ENCODE peak calls at places on chromosomes 2 and 18, in eight cellular contexts. R, J, G, E, U, P, F and A are unnamed samples.

GRCh38 chr18:76573325-76574025 is 78.4 kb upstream of the ZNF516 start:
- DNase-seq in R (no peak), J (peak), G (no peak), E (no peak), U (peak), P (peak), F (no peak), A (no peak)

GRCh38 chr2:102267774-102268173 is 43.6 kb upstream of the IL1RL1 start:
- DNase-seq in R (no peak), J (no peak), G (no peak), E (no peak), U (no peak), P (no peak), F (no peak), A (no peak)

GRCh38 chr18:26301681-26302080 is 75.4 kb downstream of the TAF4B start:
- DNase-seq in R (no peak), J (peak), G (no peak), E (no peak), U (no peak), P (peak), F (no peak), A (no peak)

GRCh38 chr2:150627526-150627925 is 140.1 kb upstream of the RND3 start:
- DNase-seq in R (no peak), J (no peak), G (no peak), E (no peak), U (no peak), P (no peak), F (no peak), A (no peak)

GRCh38 chr2:239035361-239035814 is 187.5 kb downstream of the TWIST2 start:
- DNase-seq in R (no peak), J (no peak), G (peak), E (peak), U (no peak), P (peak), F (no peak), A (peak)

GRCh38 chr2:54559593-54560145 is 103.5 kb downstream of the SPTBN1 start:
- DNase-seq in R (peak), J (peak), G (no peak), E (peak), U (peak), P (peak), F (no peak), A (peak)

GRCh38 chr2:149185942-149186490 is 144.4 kb upstream of the LYPD6 start:
- DNase-seq in R (no peak), J (peak), G (no peak), E (no peak), U (no peak), P (no peak), F (no peak), A (no peak)

GRCh38 chr2:41933585-41934322 is 114.1 kb upstream of the PKDCC start:
- DNase-seq in R (peak), J (peak), G (no peak), E (no peak), U (peak), P (peak), F (no peak), A (no peak)

GRCh38 chr2:201882353-201883095 is 76.2 kb downstream of the CDK15 start:
- DNase-seq in R (no peak), J (peak), G (no peak), E (no peak), U (no peak), P (peak), F (no peak), A (peak)

GRCh38 chr2:189393440-189394111 is 47.7 kb upstream of the WDR75 start:
- DNase-seq in R (no peak), J (peak), G (no peak), E (no peak), U (peak), P (peak), F (no peak), A (no peak)

GRCh38 chr2:239830066-239830717 is 194.9 kb downstream of the NDUFA10 start:
- DNase-seq in R (no peak), J (no peak), G (peak), E (no peak), U (no peak), P (peak), F (peak), A (no peak)

GRCh38 chr2:153478289-153479261 is at the start of gene RPRM:
- DNase-seq in R (peak), J (peak), G (peak), E (peak), U (no peak), P (peak), F (peak), A (no peak)

GRCh38 chr2:217934321-217935131 is 68.3 kb downstream of the TNS1 start:
- DNase-seq in R (peak), J (peak), G (no peak), E (no peak), U (no peak), P (peak), F (no peak), A (no peak)

GRCh38 chr2:174664084-174664759 is 66.6 kb upstream of the WIPF1 start:
- DNase-seq in R (no peak), J (no peak), G (no peak), E (no peak), U (no peak), P (no peak), F (no peak), A (no peak)

DNA sequence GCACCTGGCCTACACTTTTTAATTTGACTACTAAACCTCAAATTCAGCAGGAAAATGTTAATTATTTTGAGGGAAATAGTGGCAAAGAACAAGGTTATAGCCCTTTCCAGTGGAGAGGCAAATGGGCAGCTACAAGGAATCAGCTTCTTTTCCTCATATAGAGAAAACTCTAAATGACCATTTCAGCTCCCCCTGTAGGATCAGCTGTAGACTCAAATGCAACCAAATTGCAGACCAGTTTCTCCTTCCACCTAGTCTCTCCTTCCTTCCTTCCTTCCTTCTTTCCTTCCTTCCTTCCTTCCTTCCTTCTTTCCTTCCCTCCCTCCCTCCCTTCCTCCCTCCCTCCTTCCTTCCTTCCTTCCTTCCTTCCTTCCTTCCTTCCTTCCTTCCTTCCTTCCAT is 158.2 kb downstream of the ZEB2 start:
- DNase-seq in R (no peak), J (no peak), G (no peak), E (no peak), U (no peak), P (no peak), F (no peak), A (no peak)
- TF ChIP-seq CTCF in R (no peak), J (no peak), G (no peak), E (no peak), U (no peak), P (peak), F (no peak), A (no peak)

GRCh38 chr2:145012214-145012670 is 492.3 kb upstream of the ZEB2 start:
- DNase-seq in R (no peak), J (no peak), G (no peak), E (no peak), U (no peak), P (peak), F (no peak), A (no peak)

GRCh38 chr2:145007673-145008263 is 487.8 kb upstream of the ZEB2 start:
- DNase-seq in R (no peak), J (peak), G (no peak), E (no peak), U (no peak), P (peak), F (no peak), A (no peak)

GRCh38 chr2:145010635-145011034 is 490.7 kb upstream of the ZEB2 start:
- DNase-seq in R (no peak), J (no peak), G (no peak), E (no peak), U (no peak), P (no peak), F (no peak), A (peak)

GRCh38 chr2:145002624-145003023 is 482.7 kb upstream of the ZEB2 start:
- DNase-seq in R (no peak), J (no peak), G (no peak), E (no peak), U (no peak), P (no peak), F (no peak), A (no peak)

DNA sequence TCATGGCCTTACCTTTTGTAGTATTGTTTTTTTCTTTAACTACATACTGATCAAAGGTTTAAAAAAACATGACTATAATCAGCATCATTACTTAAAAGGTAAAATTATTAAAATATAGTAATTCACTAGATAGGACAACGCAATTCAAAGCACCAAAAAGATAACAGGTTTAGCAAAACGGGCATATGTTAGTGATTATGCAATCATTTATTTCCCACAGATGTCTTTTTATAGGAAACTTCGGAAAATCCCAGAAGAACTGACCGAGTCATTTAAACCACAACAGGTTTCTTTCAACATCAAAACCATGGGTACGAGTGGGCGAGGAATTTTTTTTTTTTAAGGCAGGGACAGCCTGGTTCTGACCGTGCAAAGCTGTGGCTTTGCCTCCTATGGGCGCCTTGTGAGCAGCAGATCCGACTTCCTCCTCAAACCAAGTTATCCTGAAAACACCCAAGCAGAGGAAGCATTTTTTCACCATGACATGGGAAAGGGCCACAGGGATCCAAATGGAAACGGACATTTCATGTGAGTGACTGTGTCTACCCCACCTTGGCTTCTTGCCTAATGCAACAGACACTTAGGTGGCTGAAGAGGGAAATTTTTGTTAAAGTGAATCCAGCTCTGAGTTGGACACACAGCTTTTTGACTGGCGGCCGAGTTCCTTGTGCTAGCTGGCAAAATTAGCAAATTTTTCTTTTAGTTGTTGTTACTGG is 487.2 kb upstream of the ZEB2 start:
- DNase-seq in R (no peak), J (peak), G (no peak), E (no peak), U (no peak), P (peak), F (no peak), A (no peak)
- TF ChIP-seq CTCF in R (no peak), J (no peak), G (no peak), E (no peak), U (no peak), P (peak), F (no peak), A (no peak)

GRCh38 chr18:61821748-61822147 is 71.1 kb downstream of the RNF152 start:
- DNase-seq in R (no peak), J (no peak), G (no peak), E (no peak), U (no peak), P (no peak), F (no peak), A (no peak)

GRCh38 chr18:61820842-61821241 is 72.0 kb downstream of the RNF152 start:
- DNase-seq in R (no peak), J (no peak), G (no peak), E (no peak), U (no peak), P (peak), F (no peak), A (no peak)

GRCh38 chr18:61817086-61817485 is 75.7 kb downstream of the RNF152 start:
- DNase-seq in R (no peak), J (peak), G (no peak), E (no peak), U (no peak), P (peak), F (no peak), A (no peak)

DNA sequence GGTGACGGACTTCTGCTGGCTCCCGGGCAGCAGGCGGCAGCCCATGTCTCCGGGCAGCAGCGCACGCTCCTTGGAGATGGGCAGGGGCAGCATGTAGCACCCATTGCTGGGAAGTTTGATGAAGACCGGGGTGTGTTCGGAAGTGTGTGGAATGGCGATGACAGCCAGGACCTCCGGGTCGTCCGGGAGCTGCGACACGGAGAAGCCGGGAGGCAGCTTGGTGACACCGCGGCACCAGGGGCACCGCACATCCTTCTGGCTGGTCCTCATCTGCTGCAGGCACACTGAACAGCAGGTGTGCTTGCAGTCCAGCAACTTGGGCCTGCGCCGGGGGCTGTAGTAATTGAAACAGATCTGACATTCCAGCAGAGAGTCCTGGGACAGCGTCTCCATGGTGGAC is 76.7 kb downstream of the RNF152 start:
- DNase-seq in R (no peak), J (no peak), G (no peak), E (no peak), U (no peak), P (no peak), F (no peak), A (no peak)
- TF ChIP-seq CTCF in R (no peak), J (no peak), G (no peak), E (no peak), U (no peak), P (no peak), F (no peak), A (no peak)

GRCh38 chr2:134348239-134348638 is 94.4 kb downstream of the MGAT5 start:
- DNase-seq in R (no peak), J (peak), G (no peak), E (no peak), U (no peak), P (peak), F (no peak), A (no peak)

GRCh38 chr2:134354611-134355010 is 100.7 kb downstream of the MGAT5 start:
- DNase-seq in R (no peak), J (no peak), G (no peak), E (no peak), U (no peak), P (no peak), F (no peak), A (no peak)

GRCh38 chr2:134347756-134348155 is 93.9 kb downstream of the MGAT5 start:
- DNase-seq in R (no peak), J (no peak), G (no peak), E (no peak), U (no peak), P (peak), F (no peak), A (no peak)

GRCh38 chr2:134352844-134353243 is 99.0 kb downstream of the MGAT5 start:
- DNase-seq in R (no peak), J (no peak), G (no peak), E (no peak), U (no peak), P (no peak), F (no peak), A (no peak)

DNA sequence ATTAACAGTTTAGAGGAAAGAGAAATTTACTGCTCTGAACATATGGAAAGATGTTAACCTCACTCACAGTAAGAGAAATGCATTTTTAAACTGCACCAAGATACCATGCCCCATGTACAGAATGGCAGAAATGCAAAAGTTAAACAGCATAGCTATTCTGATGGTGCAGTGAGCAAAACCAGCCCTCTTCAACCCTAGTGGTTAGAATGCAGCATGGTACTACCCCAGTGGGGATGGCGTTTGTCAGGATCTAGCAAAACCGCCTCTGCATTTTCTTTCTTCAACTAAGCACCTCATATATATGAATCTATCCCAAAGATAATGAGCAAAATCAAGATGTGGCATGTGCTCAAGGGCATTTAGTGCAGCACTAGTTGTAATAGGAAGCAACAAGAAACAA is 98.0 kb downstream of the MGAT5 start:
- DNase-seq in R (no peak), J (no peak), G (no peak), E (no peak), U (no peak), P (no peak), F (no peak), A (no peak)
- TF ChIP-seq CTCF in R (no peak), J (no peak), G (peak), E (no peak), U (no peak), P (no peak), F (peak), A (no peak)

GRCh38 chr2:127356531-127356930 is 31.2 kb downstream of the MAP3K2 start:
- DNase-seq in R (no peak), J (no peak), G (no peak), E (no peak), U (no peak), P (no peak), F (no peak), A (no peak)

GRCh38 chr2:127351603-127352002 is 36.2 kb downstream of the MAP3K2 start:
- DNase-seq in R (no peak), J (no peak), G (no peak), E (no peak), U (no peak), P (no peak), F (no peak), A (no peak)

GRCh38 chr2:127358044-127358443 is 29.7 kb downstream of the MAP3K2 start:
- DNase-seq in R (no peak), J (peak), G (no peak), E (no peak), U (no peak), P (peak), F (no peak), A (no peak)

GRCh38 chr2:127358971-127359370 is 28.8 kb downstream of the MAP3K2 start:
- DNase-seq in R (no peak), J (no peak), G (no peak), E (no peak), U (no peak), P (no peak), F (no peak), A (no peak)

DNA sequence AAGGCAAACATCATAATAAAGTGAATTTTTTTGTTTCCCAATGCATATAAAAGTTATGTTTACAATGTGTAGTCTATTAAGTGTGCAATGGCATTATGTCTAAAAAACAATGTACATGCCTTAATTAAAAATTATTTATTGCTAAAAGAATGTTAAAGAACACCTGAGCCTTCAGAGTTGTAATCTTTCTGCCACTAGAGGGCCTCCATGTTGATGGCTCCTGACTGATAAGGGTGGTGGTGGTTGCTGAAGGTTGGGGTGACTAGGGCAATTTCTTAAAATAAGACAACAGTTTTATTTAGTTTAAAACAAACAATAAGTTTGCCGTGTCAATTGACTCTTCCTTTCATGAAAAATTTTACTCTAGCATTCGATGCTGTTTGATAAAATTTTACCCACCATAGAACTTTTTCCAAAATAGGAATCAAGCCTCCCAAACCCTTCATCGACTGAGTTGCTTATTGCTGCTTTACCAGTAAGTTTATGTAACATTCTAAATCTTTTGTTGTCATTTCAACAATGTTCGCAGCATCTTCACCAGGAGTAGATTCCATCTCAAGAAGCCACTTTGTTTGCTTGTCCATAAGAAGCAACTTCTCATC is 32.3 kb downstream of the MAP3K2 start:
- DNase-seq in R (no peak), J (no peak), G (no peak), E (no peak), U (no peak), P (peak), F (no peak), A (peak)
- TF ChIP-seq CTCF in R (no peak), J (peak), G (peak), E (peak), U (peak), P (peak), F (peak), A (peak)

DNA sequence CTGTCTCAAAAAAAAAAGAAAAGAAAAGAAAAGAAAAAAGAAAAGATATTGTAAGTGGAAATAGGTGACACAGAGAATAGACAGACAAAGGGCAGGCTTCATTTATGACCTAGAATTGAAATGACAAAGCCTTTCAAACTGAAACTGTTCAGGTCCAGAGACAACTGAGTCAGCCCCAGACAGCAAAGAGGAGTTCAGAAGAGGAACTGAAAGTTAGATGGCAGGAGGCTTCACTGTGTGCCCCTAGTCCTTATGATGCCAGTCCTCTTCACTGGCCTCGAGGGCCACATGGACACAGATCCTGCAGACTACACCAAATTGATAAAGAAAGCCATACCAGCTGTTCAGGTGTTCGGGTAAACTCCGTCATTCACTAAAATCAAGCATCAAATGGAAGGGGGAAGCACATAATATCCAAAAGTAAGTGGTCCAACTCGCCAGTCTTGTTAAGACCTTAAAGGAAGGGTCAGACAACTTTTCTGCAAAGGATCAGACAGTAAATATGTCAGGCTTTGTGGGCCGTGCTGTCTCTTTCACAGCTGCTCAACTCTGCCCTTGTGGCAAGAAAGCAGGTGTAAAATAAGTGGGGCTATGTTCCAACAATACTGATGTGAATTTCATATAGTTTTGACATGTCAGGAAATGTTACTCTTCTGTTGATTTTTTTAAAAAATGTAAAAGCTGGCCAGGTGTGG is 231.9 kb upstream of the MGAT5 start:
- DNase-seq in R (no peak), J (no peak), G (no peak), E (no peak), U (no peak), P (no peak), F (no peak), A (peak)
- TF ChIP-seq CTCF in R (no peak), J (no peak), G (no peak), E (no peak), U (no peak), P (no peak), F (no peak), A (no peak)